ENCODE peak calls at places on chromosomes 13 and 19, in six cellular contexts. One of them, this sample, is unnamed.

GRCh38 chr19:54502518-54503048 is at the start of gene LAIR2:
- DNase-seq in fibroblast of lung: no peak
- DNase-seq in MM.1S: no peak
- DNase-seq in PC-3: no peak
- DNase-seq in breast epithelium: no peak
- DNase-seq in colonic mucosa: no peak
- DNase-seq in this sample: no peak

GRCh38 chr19:12636631-12637030 is 25.9 kb downstream of the ZNF791 start:
- DNase-seq in breast epithelium: no peak
- DNase-seq in PC-3: no peak
- DNase-seq in fibroblast of lung: no peak
- DNase-seq in colonic mucosa: no peak
- DNase-seq in MM.1S: no peak
- DNase-seq in this sample: no peak

GRCh38 chr13:33205804-33206221 is 79.7 kb downstream of the STARD13 start:
- DNase-seq in breast epithelium: no peak
- DNase-seq in PC-3: no peak
- DNase-seq in MM.1S: peak; percentile 19
- DNase-seq in colonic mucosa: no peak
- DNase-seq in fibroblast of lung: peak; percentile 44
- DNase-seq in this sample: no peak

GRCh38 chr13:49777746-49778614 is 14.5 kb downstream of the KPNA3 start:
- DNase-seq in breast epithelium: no peak
- DNase-seq in colonic mucosa: no peak
- DNase-seq in MM.1S: no peak
- DNase-seq in fibroblast of lung: no peak
- DNase-seq in PC-3: no peak
- DNase-seq in this sample: no peak

GRCh38 chr13:93420887-93421286 is 194.3 kb downstream of the GPC6 start:
- DNase-seq in MM.1S: no peak
- DNase-seq in colonic mucosa: no peak
- DNase-seq in PC-3: no peak
- DNase-seq in fibroblast of lung: no peak
- DNase-seq in breast epithelium: no peak
- DNase-seq in this sample: no peak

GRCh38 chr19:39850892-39851291 is 4.7 kb upstream of the FBL start:
- DNase-seq in MM.1S: no peak
- DNase-seq in breast epithelium: no peak
- DNase-seq in fibroblast of lung: no peak
- DNase-seq in colonic mucosa: no peak
- DNase-seq in PC-3: peak; percentile 60
- DNase-seq in this sample: no peak

GRCh38 chr13:30676672-30677071 is 58.7 kb upstream of the ALOX5AP start:
- DNase-seq in PC-3: peak; percentile 54
- DNase-seq in colonic mucosa: no peak
- DNase-seq in fibroblast of lung: peak; percentile 29
- DNase-seq in MM.1S: no peak
- DNase-seq in breast epithelium: no peak
- DNase-seq in this sample: no peak

GRCh38 chr13:20566424-20566916 is 487 bp upstream of the IFT88 start:
- DNase-seq in PC-3: peak; percentile 89
- DNase-seq in colonic mucosa: peak; percentile 68
- DNase-seq in breast epithelium: no peak
- DNase-seq in MM.1S: peak; percentile 32
- DNase-seq in fibroblast of lung: peak; percentile 84
- DNase-seq in this sample: no peak

GRCh38 chr19:14114854-14115253 is 2.7 kb downstream of the PRKACA start:
- DNase-seq in PC-3: peak; percentile 46
- DNase-seq in breast epithelium: no peak
- DNase-seq in fibroblast of lung: no peak
- DNase-seq in colonic mucosa: peak; percentile 60
- DNase-seq in MM.1S: peak; percentile 47
- DNase-seq in this sample: peak; percentile 35

GRCh38 chr19:4598712-4599111 is 39.2 kb upstream of the SEMA6B start:
- DNase-seq in MM.1S: no peak
- DNase-seq in fibroblast of lung: no peak
- DNase-seq in PC-3: no peak
- DNase-seq in breast epithelium: no peak
- DNase-seq in colonic mucosa: no peak
- DNase-seq in this sample: no peak

GRCh38 chr13:48165727-48166126 is 67.3 kb upstream of the ITM2B start:
- DNase-seq in colonic mucosa: no peak
- DNase-seq in MM.1S: no peak
- DNase-seq in breast epithelium: no peak
- DNase-seq in fibroblast of lung: no peak
- DNase-seq in PC-3: no peak
- DNase-seq in this sample: no peak

GRCh38 chr19:16435238-16435911 is 36.4 kb downstream of the EPS15L1 start:
- DNase-seq in fibroblast of lung: peak; percentile 97
- DNase-seq in colonic mucosa: peak; percentile 37
- DNase-seq in breast epithelium: no peak
- DNase-seq in PC-3: no peak
- DNase-seq in MM.1S: peak; percentile 97
- DNase-seq in this sample: no peak

DNA sequence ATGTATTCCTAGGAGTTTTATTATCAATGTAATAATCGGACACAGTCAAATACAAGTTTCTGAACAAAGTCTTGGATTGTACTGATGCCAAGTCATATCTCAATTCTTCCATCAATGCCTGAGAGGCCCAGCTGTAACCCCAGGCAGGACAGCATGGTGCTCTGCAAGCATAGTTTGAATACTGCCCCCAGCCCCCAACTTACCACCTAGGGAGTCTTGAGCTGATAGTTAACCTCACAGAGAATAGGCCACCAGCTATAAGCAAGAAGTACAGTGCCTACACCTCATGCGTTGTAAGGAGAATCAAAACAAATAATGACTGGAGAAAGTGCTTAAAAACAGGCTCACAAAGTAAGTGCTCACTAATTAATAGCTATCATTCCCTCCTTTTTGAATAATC is 2.7 kb downstream of the PROSER1 start:
- DNase-seq in breast epithelium: no peak
- DNase-seq in PC-3: no peak
- DNase-seq in colonic mucosa: no peak
- DNase-seq in MM.1S: no peak
- DNase-seq in fibroblast of lung: no peak
- DNase-seq in this sample: no peak
- H3K4me3 ChIP-seq in breast epithelium: peak overlapping the region; percentile 90
- H3K4me3 ChIP-seq in PC-3: peak overlapping the region; percentile 98
- H3K4me3 ChIP-seq in colonic mucosa: peak overlapping the region; percentile 86
- H3K4me3 ChIP-seq in MM.1S: peak overlapping the region; percentile 76
- H3K4me3 ChIP-seq in fibroblast of lung: peak overlapping the region; percentile 98
- H3K4me3 ChIP-seq in this sample: peak overlapping the region; percentile 3

GRCh38 chr13:74442751-74443150 is 308.5 kb upstream of the KLF12 start:
- DNase-seq in fibroblast of lung: no peak
- DNase-seq in PC-3: no peak
- DNase-seq in breast epithelium: no peak
- DNase-seq in MM.1S: no peak
- DNase-seq in colonic mucosa: no peak
- DNase-seq in this sample: no peak
- H3K27ac ChIP-seq in fibroblast of lung: no peak overlapping the region
- H3K27ac ChIP-seq in PC-3: peak overlapping the region; percentile 99
- H3K27ac ChIP-seq in breast epithelium: no peak overlapping the region
- H3K27ac ChIP-seq in MM.1S: no peak overlapping the region
- H3K27ac ChIP-seq in colonic mucosa: no peak overlapping the region
- H3K27ac ChIP-seq in this sample: no peak overlapping the region

DNA sequence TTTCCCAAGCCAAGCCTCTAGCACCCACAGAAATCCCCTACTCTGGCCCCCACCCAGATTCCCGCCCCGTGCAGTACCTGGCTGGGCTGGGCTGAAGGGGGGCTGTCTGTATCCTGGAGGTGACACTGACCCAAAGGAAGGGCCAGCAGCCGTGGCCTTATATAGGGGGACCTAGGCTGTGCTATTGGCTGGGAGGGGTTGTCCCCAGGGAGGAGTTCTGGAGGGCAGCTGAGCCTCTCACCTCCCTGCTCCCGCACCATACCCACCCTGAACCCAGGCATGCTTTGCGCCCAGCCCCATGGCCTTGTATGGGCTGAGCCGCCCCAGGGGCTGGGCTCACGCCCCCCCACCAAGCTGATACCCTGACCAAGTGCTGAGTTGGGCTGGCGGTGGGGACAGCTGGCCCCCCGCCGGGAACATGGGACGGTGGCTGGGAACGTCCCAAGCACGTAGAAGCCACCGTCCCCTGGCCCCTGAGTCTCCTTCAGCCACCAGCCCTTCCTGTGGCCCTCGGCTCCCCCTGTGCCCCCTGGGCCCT is at the start of gene CKM:
- DNase-seq in colonic mucosa: no peak
- DNase-seq in breast epithelium: no peak
- DNase-seq in MM.1S: no peak
- DNase-seq in PC-3: no peak
- DNase-seq in fibroblast of lung: no peak
- DNase-seq in this sample: no peak
- H3K4me3 ChIP-seq in colonic mucosa: no peak within 1 kb of the TSS
- H3K4me3 ChIP-seq in breast epithelium: peak within 1 kb of the TSS; percentile 17
- H3K4me3 ChIP-seq in MM.1S: no peak within 1 kb of the TSS
- H3K4me3 ChIP-seq in PC-3: no peak within 1 kb of the TSS
- H3K4me3 ChIP-seq in fibroblast of lung: peak within 1 kb of the TSS; percentile 5
- H3K4me3 ChIP-seq in this sample: no peak within 1 kb of the TSS

GRCh38 chr19:1110809-1111640 is 7.2 kb downstream of the GPX4 start:
- DNase-seq in MM.1S: no peak
- DNase-seq in PC-3: no peak
- DNase-seq in colonic mucosa: no peak
- DNase-seq in breast epithelium: no peak
- DNase-seq in fibroblast of lung: no peak
- DNase-seq in this sample: no peak
- H3K27ac ChIP-seq in MM.1S: no peak overlapping the region
- H3K27ac ChIP-seq in PC-3: no peak overlapping the region
- H3K27ac ChIP-seq in colonic mucosa: no peak overlapping the region
- H3K27ac ChIP-seq in breast epithelium: peak overlapping the region; percentile 92
- H3K27ac ChIP-seq in fibroblast of lung: no peak overlapping the region
- H3K27ac ChIP-seq in this sample: no peak overlapping the region

GRCh38 chr19:48616491-48617056 is 1.7 kb upstream of the FAM83E start:
- DNase-seq in fibroblast of lung: no peak
- DNase-seq in breast epithelium: no peak
- DNase-seq in PC-3: no peak
- DNase-seq in MM.1S: no peak
- DNase-seq in colonic mucosa: peak; percentile 40
- DNase-seq in this sample: no peak
- H3K4me3 ChIP-seq in fibroblast of lung: peak overlapping the region; percentile 99
- H3K4me3 ChIP-seq in breast epithelium: peak overlapping the region; percentile 96
- H3K4me3 ChIP-seq in PC-3: peak overlapping the region; percentile 100
- H3K4me3 ChIP-seq in MM.1S: no peak overlapping the region
- H3K4me3 ChIP-seq in colonic mucosa: peak overlapping the region; percentile 7
- H3K4me3 ChIP-seq in this sample: peak overlapping the region; percentile 81

GRCh38 chr19:2579678-2580280 is 103.9 kb downstream of the GADD45B start:
- DNase-seq in MM.1S: no peak
- DNase-seq in PC-3: no peak
- DNase-seq in fibroblast of lung: no peak
- DNase-seq in colonic mucosa: no peak
- DNase-seq in breast epithelium: no peak
- DNase-seq in this sample: no peak
- H3K27ac ChIP-seq in MM.1S: no peak overlapping the region
- H3K27ac ChIP-seq in PC-3: no peak overlapping the region
- H3K27ac ChIP-seq in fibroblast of lung: no peak overlapping the region
- H3K27ac ChIP-seq in colonic mucosa: peak overlapping the region; percentile 58
- H3K27ac ChIP-seq in breast epithelium: peak overlapping the region; percentile 87
- H3K27ac ChIP-seq in this sample: no peak overlapping the region

GRCh38 chr19:45973564-45974338 is at the start of gene NOVA2:
- DNase-seq in fibroblast of lung: peak; percentile 81
- DNase-seq in MM.1S: no peak
- DNase-seq in PC-3: peak; percentile 48
- DNase-seq in breast epithelium: no peak
- DNase-seq in colonic mucosa: peak; percentile 33
- DNase-seq in this sample: no peak
- H3K4me3 ChIP-seq in fibroblast of lung: no peak within 1 kb of the TSS
- H3K4me3 ChIP-seq in MM.1S: no peak within 1 kb of the TSS
- H3K4me3 ChIP-seq in PC-3: no peak within 1 kb of the TSS
- H3K4me3 ChIP-seq in breast epithelium: peak within 1 kb of the TSS; percentile 42
- H3K4me3 ChIP-seq in colonic mucosa: no peak within 1 kb of the TSS
- H3K4me3 ChIP-seq in this sample: no peak within 1 kb of the TSS

GRCh38 chr19:52010674-52011073 is 2.7 kb upstream of the ZNF615 start:
- DNase-seq in fibroblast of lung: no peak
- DNase-seq in colonic mucosa: no peak
- DNase-seq in breast epithelium: no peak
- DNase-seq in MM.1S: no peak
- DNase-seq in PC-3: no peak
- DNase-seq in this sample: no peak

GRCh38 chr19:52007805-52008557 is at the start of gene ZNF615:
- DNase-seq in fibroblast of lung: peak; percentile 81
- DNase-seq in breast epithelium: peak; percentile 88
- DNase-seq in PC-3: peak; percentile 85
- DNase-seq in MM.1S: peak; percentile 83
- DNase-seq in colonic mucosa: peak; percentile 94
- DNase-seq in this sample: peak; percentile 92

DNA sequence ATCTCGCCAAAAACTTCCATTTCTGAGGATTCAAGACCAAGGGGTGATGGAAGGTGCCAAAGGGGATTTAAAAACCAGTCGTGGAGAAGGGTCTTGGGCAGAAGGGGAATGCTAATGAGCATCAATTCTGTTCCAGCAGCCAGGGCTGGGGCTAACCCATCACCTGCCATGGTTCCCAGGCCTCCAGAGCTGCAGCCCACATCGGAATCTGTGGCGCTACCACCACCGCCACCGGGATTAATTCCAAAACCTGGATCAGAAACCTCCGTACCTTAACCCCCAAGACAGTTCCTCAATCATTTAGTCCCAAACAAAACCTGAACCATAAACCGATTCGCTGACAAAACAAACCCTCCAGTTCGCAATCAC is 591 bp downstream of the ZNF615 start:
- DNase-seq in MM.1S: no peak
- DNase-seq in PC-3: no peak
- DNase-seq in breast epithelium: no peak
- DNase-seq in colonic mucosa: no peak
- DNase-seq in fibroblast of lung: peak; percentile 8
- DNase-seq in this sample: no peak
- H3K27ac ChIP-seq in MM.1S: no peak overlapping the region
- H3K27ac ChIP-seq in PC-3: no peak overlapping the region
- H3K27ac ChIP-seq in breast epithelium: peak overlapping the region; percentile 83
- H3K27ac ChIP-seq in colonic mucosa: no peak overlapping the region
- H3K27ac ChIP-seq in fibroblast of lung: peak overlapping the region; percentile 80
- H3K27ac ChIP-seq in this sample: peak overlapping the region; percentile 78

GRCh38 chr19:470701-471100 is 9.9 kb upstream of the SHC2 start:
- DNase-seq in breast epithelium: no peak
- DNase-seq in colonic mucosa: no peak
- DNase-seq in MM.1S: no peak
- DNase-seq in fibroblast of lung: no peak
- DNase-seq in PC-3: no peak
- DNase-seq in this sample: no peak

GRCh38 chr19:472005-472858 is 11.4 kb upstream of the SHC2 start:
- DNase-seq in PC-3: no peak
- DNase-seq in MM.1S: no peak
- DNase-seq in breast epithelium: no peak
- DNase-seq in fibroblast of lung: no peak
- DNase-seq in colonic mucosa: no peak
- DNase-seq in this sample: no peak

GRCh38 chr19:478236-478888 is 17.5 kb upstream of the SHC2 start:
- DNase-seq in breast epithelium: no peak
- DNase-seq in fibroblast of lung: no peak
- DNase-seq in PC-3: no peak
- DNase-seq in colonic mucosa: no peak
- DNase-seq in MM.1S: no peak
- DNase-seq in this sample: no peak

GRCh38 chr19:475360-475759 is 14.5 kb upstream of the SHC2 start:
- DNase-seq in breast epithelium: no peak
- DNase-seq in colonic mucosa: no peak
- DNase-seq in fibroblast of lung: no peak
- DNase-seq in PC-3: no peak
- DNase-seq in MM.1S: no peak
- DNase-seq in this sample: no peak

GRCh38 chr19:474126-475078 is 13.6 kb upstream of the SHC2 start:
- DNase-seq in colonic mucosa: no peak
- DNase-seq in PC-3: no peak
- DNase-seq in MM.1S: no peak
- DNase-seq in fibroblast of lung: no peak
- DNase-seq in breast epithelium: no peak
- DNase-seq in this sample: no peak
- H3K4me3 ChIP-seq in colonic mucosa: no peak overlapping the region
- H3K4me3 ChIP-seq in PC-3: no peak overlapping the region
- H3K4me3 ChIP-seq in MM.1S: no peak overlapping the region
- H3K4me3 ChIP-seq in fibroblast of lung: no peak overlapping the region
- H3K4me3 ChIP-seq in breast epithelium: no peak overlapping the region
- H3K4me3 ChIP-seq in this sample: no peak overlapping the region